ENCODE peak calls at places on chromosomes 11 and 22, in seven cellular contexts. One of them, this sample, is unnamed.

GRCh38 chr11:102361100-102362021 is 14.3 kb downstream of the BIRC2 start:
- DNase-seq in kidney: peak
- DNase-seq in stimulated activated CD4-positive, alpha-beta T cell treated with anti-CD3 and anti-CD28 coated beads, Interleukin-15, amount 100 ng/mL, for 48 hours: no peak
- DNase-seq in COR-L47: no peak
- DNase-seq in germinal center: peak
- DNase-seq in T-helper 1 cell: peak
- DNase-seq in AG09309: no peak
- DNase-seq in this sample: no peak

GRCh38 chr22:28105396-28105795 is 186.3 kb upstream of the PITPNB start:
- DNase-seq in kidney: no peak
- DNase-seq in stimulated activated CD4-positive, alpha-beta T cell treated with anti-CD3 and anti-CD28 coated beads, Interleukin-15, amount 100 ng/mL, for 48 hours: no peak
- DNase-seq in COR-L47: no peak
- DNase-seq in germinal center: no peak
- DNase-seq in T-helper 1 cell: no peak
- DNase-seq in AG09309: no peak
- DNase-seq in this sample: no peak

GRCh38 chr22:22803285-22803853 is 84.2 kb upstream of the IGLL5 start:
- DNase-seq in kidney: no peak
- DNase-seq in stimulated activated CD4-positive, alpha-beta T cell treated with anti-CD3 and anti-CD28 coated beads, Interleukin-15, amount 100 ng/mL, for 48 hours: no peak
- DNase-seq in COR-L47: no peak
- DNase-seq in germinal center: no peak
- DNase-seq in T-helper 1 cell: no peak
- DNase-seq in AG09309: no peak
- DNase-seq in this sample: no peak

GRCh38 chr22:23431337-23432072 is 148.6 kb downstream of the IGLL1 start:
- DNase-seq in kidney: no peak
- DNase-seq in stimulated activated CD4-positive, alpha-beta T cell treated with anti-CD3 and anti-CD28 coated beads, Interleukin-15, amount 100 ng/mL, for 48 hours: no peak
- DNase-seq in COR-L47: peak
- DNase-seq in germinal center: no peak
- DNase-seq in T-helper 1 cell: no peak
- DNase-seq in AG09309: no peak
- DNase-seq in this sample: no peak

GRCh38 chr11:20353829-20354434 is 9.6 kb upstream of the HTATIP2 start:
- DNase-seq in kidney: no peak
- DNase-seq in stimulated activated CD4-positive, alpha-beta T cell treated with anti-CD3 and anti-CD28 coated beads, Interleukin-15, amount 100 ng/mL, for 48 hours: no peak
- DNase-seq in COR-L47: peak
- DNase-seq in germinal center: peak
- DNase-seq in T-helper 1 cell: no peak
- DNase-seq in AG09309: no peak
- DNase-seq in this sample: peak

GRCh38 chr22:39654959-39655579 is 84.5 kb downstream of the CACNA1I start:
- DNase-seq in kidney: no peak
- DNase-seq in stimulated activated CD4-positive, alpha-beta T cell treated with anti-CD3 and anti-CD28 coated beads, Interleukin-15, amount 100 ng/mL, for 48 hours: no peak
- DNase-seq in COR-L47: no peak
- DNase-seq in germinal center: no peak
- DNase-seq in T-helper 1 cell: no peak
- DNase-seq in AG09309: no peak
- DNase-seq in this sample: no peak

GRCh38 chr11:29773656-29774264 is 243.1 kb downstream of the KCNA4 start:
- DNase-seq in kidney: no peak
- DNase-seq in stimulated activated CD4-positive, alpha-beta T cell treated with anti-CD3 and anti-CD28 coated beads, Interleukin-15, amount 100 ng/mL, for 48 hours: no peak
- DNase-seq in COR-L47: no peak
- DNase-seq in germinal center: no peak
- DNase-seq in T-helper 1 cell: no peak
- DNase-seq in AG09309: no peak
- DNase-seq in this sample: no peak

GRCh38 chr22:39528681-39529486 is 3.7 kb downstream of the RPS19BP1 start:
- DNase-seq in kidney: peak
- DNase-seq in stimulated activated CD4-positive, alpha-beta T cell treated with anti-CD3 and anti-CD28 coated beads, Interleukin-15, amount 100 ng/mL, for 48 hours: peak
- DNase-seq in COR-L47: peak
- DNase-seq in germinal center: peak
- DNase-seq in T-helper 1 cell: peak
- DNase-seq in AG09309: peak
- DNase-seq in this sample: peak

GRCh38 chr11:61669417-61669816 is 10.8 kb upstream of the DAGLA start:
- DNase-seq in kidney: no peak
- DNase-seq in stimulated activated CD4-positive, alpha-beta T cell treated with anti-CD3 and anti-CD28 coated beads, Interleukin-15, amount 100 ng/mL, for 48 hours: no peak
- DNase-seq in COR-L47: no peak
- DNase-seq in germinal center: no peak
- DNase-seq in T-helper 1 cell: no peak
- DNase-seq in AG09309: no peak
- DNase-seq in this sample: no peak

GRCh38 chr22:21042978-21043855 is 2.5 kb upstream of the LRRC74B start:
- DNase-seq in kidney: no peak
- DNase-seq in stimulated activated CD4-positive, alpha-beta T cell treated with anti-CD3 and anti-CD28 coated beads, Interleukin-15, amount 100 ng/mL, for 48 hours: no peak
- DNase-seq in COR-L47: no peak
- DNase-seq in germinal center: no peak
- DNase-seq in T-helper 1 cell: no peak
- DNase-seq in AG09309: no peak
- DNase-seq in this sample: peak

GRCh38 chr11:12540075-12540685 is 134.0 kb upstream of the TEAD1 start:
- DNase-seq in kidney: no peak
- DNase-seq in stimulated activated CD4-positive, alpha-beta T cell treated with anti-CD3 and anti-CD28 coated beads, Interleukin-15, amount 100 ng/mL, for 48 hours: no peak
- DNase-seq in COR-L47: no peak
- DNase-seq in germinal center: no peak
- DNase-seq in T-helper 1 cell: no peak
- DNase-seq in AG09309: no peak
- DNase-seq in this sample: no peak

GRCh38 chr11:93567406-93567819 is 24.2 kb upstream of the SMCO4 start:
- DNase-seq in kidney: peak
- DNase-seq in stimulated activated CD4-positive, alpha-beta T cell treated with anti-CD3 and anti-CD28 coated beads, Interleukin-15, amount 100 ng/mL, for 48 hours: no peak
- DNase-seq in COR-L47: no peak
- DNase-seq in germinal center: no peak
- DNase-seq in T-helper 1 cell: no peak
- DNase-seq in AG09309: no peak
- DNase-seq in this sample: no peak

GRCh38 chr22:16949561-16949960 is 58.5 kb downstream of the GAB4 start:
- DNase-seq in kidney: no peak
- DNase-seq in stimulated activated CD4-positive, alpha-beta T cell treated with anti-CD3 and anti-CD28 coated beads, Interleukin-15, amount 100 ng/mL, for 48 hours: peak
- DNase-seq in COR-L47: no peak
- DNase-seq in germinal center: no peak
- DNase-seq in T-helper 1 cell: no peak
- DNase-seq in AG09309: no peak
- DNase-seq in this sample: peak